ENCODE peak calls at places on chromosome 21, in ten cellular contexts. P, R, E, D, B, H, X, M, C and Q are unnamed samples.

GRCh38 chr21:23507501-23507900 is 2099.8 kb downstream of the MRPL39 start:
- DNase-seq in P (no peak), B (no peak), X (no peak), E (no peak), H (no peak), C (no peak), M (no peak), D (no peak), R (no peak), Q (no peak)

GRCh38 chr21:29386803-29387202 is 88.1 kb downstream of the BACH1 start:
- DNase-seq in D (no peak), B (no peak), P (no peak), M (no peak), X (no peak), C (no peak), R (no peak), E (no peak), H (peak), Q (no peak)

GRCh38 chr21:31991356-31992331 is 118.8 kb downstream of the HUNK start:
- DNase-seq in X (no peak), D (peak), P (no peak), E (no peak), B (no peak), M (no peak), C (no peak), H (no peak), R (no peak), Q (no peak)

GRCh38 chr21:23811802-23812201 is 1795.5 kb downstream of the MRPL39 start:
- DNase-seq in C (no peak), P (no peak), R (no peak), M (no peak), X (no peak), B (no peak), E (peak), D (no peak), H (no peak), Q (no peak)

GRCh38 chr21:31938330-31939301 is 65.8 kb downstream of the HUNK start:
- DNase-seq in R (no peak), E (no peak), P (no peak), B (no peak), H (no peak), C (no peak), D (no peak), M (no peak), X (no peak), Q (no peak)

GRCh38 chr21:38853421-38853919 is 47.7 kb downstream of the ETS2 start:
- DNase-seq in E (peak), M (peak), R (no peak), X (no peak), D (no peak), H (peak), P (no peak), B (peak), C (no peak), Q (peak)

GRCh38 chr21:14070968-14071367 is 139.8 kb downstream of the LIPI start:
- DNase-seq in P (no peak), H (no peak), D (peak), B (no peak), X (no peak), R (no peak), M (no peak), C (no peak), E (no peak), Q (no peak)

GRCh38 chr21:45575304-45575992 is 33.2 kb upstream of the SLC19A1 start:
- DNase-seq in E (no peak), H (no peak), M (no peak), R (no peak), D (peak), X (peak), P (no peak), C (no peak), B (no peak), Q (no peak)

GRCh38 chr21:26739189-26739588 is 106.0 kb downstream of the ADAMTS1 start:
- DNase-seq in H (peak), C (no peak), R (no peak), M (no peak), E (no peak), D (no peak), X (no peak), P (no peak), B (peak), Q (no peak)

GRCh38 chr21:18759751-18760161 is 356.2 kb upstream of the TMPRSS15 start:
- DNase-seq in D (no peak), X (no peak), E (no peak), P (no peak), M (no peak), B (no peak), R (no peak), H (no peak), C (no peak), Q (no peak)

GRCh38 chr21:17454315-17455027 is 58.4 kb upstream of the CXADR start:
- DNase-seq in M (peak), P (no peak), H (peak), D (peak), X (no peak), C (peak), B (peak), E (no peak), R (no peak), Q (peak)

GRCh38 chr21:38875694-38876492 is 70.2 kb downstream of the ETS2 start:
- DNase-seq in C (no peak), H (peak), D (no peak), X (no peak), P (no peak), B (peak), R (no peak), M (peak), E (no peak), Q (no peak)

GRCh38 chr21:41780337-41781046 is 13.6 kb upstream of the RIPK4 start:
- DNase-seq in P (no peak), R (no peak), E (no peak), M (no peak), H (no peak), B (no peak), X (no peak), D (no peak), C (no peak), Q (no peak)
- H3K4me3 ChIP-seq in P (no peak), R (no peak), E (no peak), M (no peak), H (no peak), B (no peak), X (no peak), D (no peak), C (no peak), Q (no peak)

GRCh38 chr21:35329940-35330670 is 281.0 kb upstream of the RUNX1 start:
- DNase-seq in B (no peak), X (no peak), M (no peak), E (no peak), H (no peak), P (no peak), R (no peak), C (no peak), D (no peak), Q (no peak)

GRCh38 chr21:35335951-35336446 is 286.9 kb upstream of the RUNX1 start:
- DNase-seq in X (no peak), E (no peak), B (no peak), M (no peak), D (no peak), H (no peak), C (no peak), P (no peak), R (no peak), Q (no peak)

GRCh38 chr21:35333831-35334593 is 284.9 kb upstream of the RUNX1 start:
- DNase-seq in H (no peak), E (no peak), R (peak), P (no peak), D (no peak), M (no peak), B (no peak), C (no peak), X (no peak), Q (no peak)

GRCh38 chr21:35336534-35336933 is 287.4 kb upstream of the RUNX1 start:
- DNase-seq in P (no peak), R (no peak), M (no peak), C (no peak), B (peak), H (no peak), X (no peak), D (no peak), E (no peak), Q (no peak)

GRCh38 chr21:35332841-35333426 is 283.8 kb upstream of the RUNX1 start:
- DNase-seq in M (no peak), R (no peak), E (no peak), B (no peak), P (no peak), C (no peak), X (no peak), H (no peak), D (no peak), Q (no peak)
- TF ChIP-seq CTCF in M (no peak), R (no peak), E (no peak), B (no peak), P (no peak), C (no peak), X (no peak), H (no peak), D (no peak), Q (no peak)

GRCh38 chr21:44455524-44456206 is 355 bp downstream of the LRRC3 start:
- DNase-seq in D (peak), H (peak), E (no peak), P (no peak), B (peak), X (no peak), M (no peak), R (no peak), C (no peak), Q (peak)
- H3K4me3 ChIP-seq in D (peak), H (peak), E (peak), P (peak), B (peak), X (peak), M (peak), R (peak), C (peak), Q (peak)

GRCh38 chr21:15894596-15894995 is 164.8 kb downstream of the USP25 start:
- DNase-seq in B (peak), P (no peak), E (no peak), H (no peak), M (no peak), C (no peak), X (no peak), D (no peak), R (no peak), Q (no peak)
- TF ChIP-seq CTCF in B (peak), P (no peak), E (peak), H (no peak), M (peak), C (peak), X (no peak), D (peak), R (peak), Q (no peak)

GRCh38 chr21:44354001-44354405 is 582 bp downstream of the TRPM2 start:
- DNase-seq in B (no peak), P (no peak), H (no peak), E (peak), X (peak), R (no peak), C (no peak), M (no peak), D (no peak), Q (no peak)
- H3K4me3 ChIP-seq in B (no peak), P (no peak), H (no peak), E (peak), X (peak), R (peak), C (no peak), M (no peak), D (no peak), Q (peak)

GRCh38 chr21:36841866-36842265 is 124.6 kb downstream of the HLCS start:
- DNase-seq in H (peak), M (no peak), D (no peak), E (no peak), C (no peak), P (no peak), B (no peak), X (no peak), R (no peak), Q (no peak)
- TF ChIP-seq CTCF in H (no peak), M (no peak), D (no peak), E (no peak), C (no peak), P (no peak), B (no peak), X (no peak), R (no peak), Q (no peak)

GRCh38 chr21:33916200-33916567 is 580 bp upstream of the ATP5PO start:
- DNase-seq in H (no peak), M (no peak), B (no peak), R (no peak), X (no peak), C (no peak), P (no peak), E (no peak), D (peak), Q (no peak)
- H3K4me3 ChIP-seq in H (peak), M (peak), B (peak), R (peak), X (peak), C (peak), P (peak), E (peak), D (peak), Q (peak)